ENCODE peak calls at places on chromosomes 6 and 20, in nine cellular contexts. F, Y, M, Z, K, B, R, A and X are unnamed samples.

GRCh38 chr6:165849539-165850430 is 186.7 kb upstream of the PDE10A start:
- DNase-seq in B (peak; percentile 8), R (no peak), A (peak; percentile 11), K (no peak), F (no peak), M (no peak), Y (peak; percentile 54), Z (no peak), X (no peak)

GRCh38 chr6:150069707-150070106 is 786 bp upstream of the ULBP3 start:
- DNase-seq in R (peak; percentile 62), B (no peak), A (no peak), Z (no peak), M (no peak), Y (no peak), K (no peak), F (no peak), X (no peak)

GRCh38 chr20:11366660-11367059 is 551.0 kb upstream of the BTBD3 start:
- DNase-seq in A (peak; percentile 23), Y (no peak), R (no peak), K (no peak), F (no peak), M (no peak), B (peak; percentile 55), Z (no peak), X (no peak)

GRCh38 chr6:90500458-90500857 is 86.4 kb downstream of the MAP3K7 start:
- DNase-seq in R (no peak), B (no peak), K (no peak), F (no peak), A (no peak), Y (no peak), M (no peak), Z (peak; percentile 34), X (no peak)

GRCh38 chr6:20409427-20409971 is 7.8 kb downstream of the E2F3 start:
- DNase-seq in B (no peak), Z (no peak), R (no peak), Y (no peak), K (no peak), A (no peak), M (no peak), F (no peak), X (no peak)

GRCh38 chr6:42390228-42390934 is 61.3 kb downstream of the TRERF1 start:
- DNase-seq in F (peak; percentile 44), M (no peak), A (no peak), K (peak; percentile 60), Y (no peak), R (no peak), Z (no peak), B (no peak), X (no peak)

GRCh38 chr6:51959744-51960383 is 127.5 kb downstream of the PKHD1 start:
- DNase-seq in M (peak; percentile 36), R (peak; percentile 78), A (peak; percentile 71), F (no peak), Z (peak; percentile 19), K (no peak), Y (peak; percentile 27), B (peak; percentile 80), X (peak; percentile 63)

GRCh38 chr6:63245908-63246307 is 34.6 kb downstream of the FKBP1C start:
- DNase-seq in B (no peak), M (no peak), A (no peak), K (no peak), Y (no peak), Z (no peak), R (no peak), F (no peak), X (no peak)

GRCh38 chr6:157551041-157551832 is 170.2 kb downstream of the ZDHHC14 start:
- DNase-seq in R (no peak), K (no peak), B (no peak), F (no peak), Y (no peak), A (no peak), Z (no peak), M (no peak), X (no peak)

GRCh38 chr6:57177545-57178225 is 5.6 kb downstream of the BAG2 start:
- DNase-seq in F (no peak), Z (peak; percentile 53), M (no peak), R (peak; percentile 8), K (no peak), B (no peak), A (peak; percentile 67), Y (no peak), X (peak; percentile 28)

GRCh38 chr6:3277251-3277650 is 18.5 kb downstream of the PSMG4 start:
- DNase-seq in F (no peak), Y (no peak), Z (no peak), K (no peak), M (no peak), B (no peak), A (peak; percentile 31), R (no peak), X (no peak)

GRCh38 chr20:57468523-57469417 is 56.2 kb downstream of the CTCFL start:
- DNase-seq in M (no peak), A (no peak), K (no peak), Z (no peak), B (no peak), Y (no peak), R (no peak), F (no peak), X (no peak)

GRCh38 chr6:43150051-43150751 is 20.9 kb upstream of the SRF start:
- DNase-seq in Y (no peak), R (no peak), B (no peak), A (no peak), F (no peak), M (no peak), K (no peak), Z (no peak), X (no peak)

GRCh38 chr6:133553652-133554051 is 312.5 kb downstream of the EYA4 start:
- DNase-seq in B (peak; percentile 87), F (no peak), R (peak; percentile 38), M (peak; percentile 38), Z (peak; percentile 67), A (peak; percentile 73), Y (peak; percentile 40), K (no peak), X (peak; percentile 17)

GRCh38 chr20:3613821-3614440 is 49.3 kb downstream of the GFRA4 start:
- DNase-seq in Z (no peak), F (no peak), K (no peak), A (peak; percentile 56), R (no peak), B (peak; percentile 16), M (no peak), Y (no peak), X (no peak)

GRCh38 chr6:28349892-28350737 is at the start of gene ZKSCAN3:
- DNase-seq in M (no peak), Y (peak; percentile 75), K (peak; percentile 80), R (peak; percentile 93), F (peak; percentile 68), Z (peak; percentile 73), A (peak; percentile 90), B (peak; percentile 76), X (peak; percentile 76)

GRCh38 chr20:45946149-45946970 is 11.9 kb downstream of the PCIF1 start:
- DNase-seq in Z (peak; percentile 82), Y (no peak), A (peak; percentile 82), R (peak; percentile 36), M (no peak), B (peak; percentile 95), K (no peak), F (no peak), X (peak; percentile 71)

GRCh38 chr6:169215201-169215661 is 38.4 kb downstream of the THBS2 start:
- DNase-seq in Z (no peak), B (no peak), Y (no peak), F (no peak), R (no peak), A (peak; percentile 48), M (no peak), K (no peak), X (no peak)

GRCh38 chr6:12269100-12269499 is 21.1 kb upstream of the EDN1 start:
- DNase-seq in F (no peak), A (no peak), R (no peak), M (no peak), Y (no peak), K (no peak), B (no peak), Z (no peak), X (no peak)

GRCh38 chr20:18537651-18538050 is 29.6 kb upstream of the SMIM26 start:
- DNase-seq in K (no peak), F (no peak), R (no peak), Z (peak; percentile 80), M (no peak), A (peak; percentile 57), B (peak; percentile 71), Y (no peak), X (no peak)

GRCh38 chr6:32393660-32394420 is 13.1 kb downstream of the BTNL2 start:
- DNase-seq in M (no peak), B (peak; percentile 25), A (peak; percentile 10), K (no peak), Z (no peak), F (no peak), Y (no peak), R (no peak), X (no peak)

GRCh38 chr20:47281376-47281775 is 75.1 kb downstream of the ZMYND8 start:
- DNase-seq in A (no peak), B (no peak), K (no peak), F (no peak), Z (no peak), R (no peak), M (no peak), Y (no peak), X (no peak)

GRCh38 chr6:157173756-157174155 is 149.6 kb downstream of the TMEM242 start:
- DNase-seq in K (no peak), Y (no peak), F (no peak), Z (no peak), B (no peak), A (peak; percentile 55), M (no peak), R (no peak), X (no peak)

GRCh38 chr6:139153876-139154275 is 19.0 kb downstream of the HECA start:
- DNase-seq in Z (peak; percentile 40), A (peak; percentile 75), F (no peak), R (no peak), B (peak; percentile 71), K (no peak), Y (no peak), M (no peak), X (peak; percentile 39)

GRCh38 chr6:37940074-37940847 is 120.7 kb downstream of the ZFAND3 start:
- DNase-seq in B (peak; percentile 90), M (peak; percentile 22), F (no peak), A (no peak), K (no peak), Y (no peak), Z (no peak), R (peak; percentile 11), X (no peak)

GRCh38 chr6:49736017-49736508 is 8.1 kb downstream of the CRISP3 start:
- DNase-seq in Y (no peak), A (no peak), F (no peak), B (no peak), M (no peak), Z (no peak), R (no peak), K (no peak), X (no peak)

GRCh38 chr20:43583982-43584432 is 6.7 kb upstream of the IFT52 start:
- DNase-seq in B (peak; percentile 100), A (peak; percentile 94), F (no peak), Y (no peak), R (peak; percentile 43), Z (peak; percentile 93), M (peak; percentile 96), K (no peak), X (peak; percentile 86)

GRCh38 chr20:38418509-38419204 is 16.5 kb downstream of the SNHG17 start:
- DNase-seq in B (peak; percentile 39), M (no peak), F (no peak), Z (peak; percentile 25), K (no peak), R (no peak), A (peak; percentile 31), Y (no peak), X (peak; percentile 60)

GRCh38 chr6:13947611-13948178 is 22.9 kb downstream of the RNF182 start:
- DNase-seq in M (no peak), K (no peak), R (no peak), A (no peak), Y (no peak), B (no peak), F (no peak), Z (no peak), X (no peak)